ENCODE peak calls at places on chromosomes 16 and 17, in nine cellular contexts. X is amygdala; R is NCI-H2029; J is neural progenitor cell; F is fibroblast of pulmonary artery; I is activated T-cell treated with anti-CD3 and anti-CD28 coated beads, Interleukin-2, amount 50 U/mL, for 1 hour; Y is OCI-LY7; D is cardiac muscle cell; V is activated naive CD4-positive, alpha-beta T cell. Z is an unnamed sample.

GRCh38 chr16:88727871-88728270 is 21.6 kb downstream of the CTU2 start:
- DNase-seq in D (no peak), F (no peak), J (no peak), R (peak), V (no peak), X (no peak), I (no peak), Y (no peak), Z (no peak)

GRCh38 chr17:49338883-49339282 is 23.2 kb downstream of the ZNF652 start:
- DNase-seq in Y (no peak), J (peak), R (no peak), I (no peak), V (no peak), D (no peak), F (no peak), X (no peak), Z (no peak)

GRCh38 chr17:73359987-73360410 is 48.2 kb upstream of the CDC42EP4 start:
- DNase-seq in X (peak), J (peak), I (no peak), F (no peak), D (no peak), Y (no peak), R (peak), V (no peak), Z (no peak)

GRCh38 chr16:88064889-88065746 is 113.9 kb downstream of the BANP start:
- DNase-seq in I (no peak), F (no peak), Y (no peak), V (no peak), R (no peak), J (no peak), D (no peak), X (no peak), Z (no peak)

GRCh38 chr17:69874220-69874670 is 200.8 kb upstream of the KCNJ16 start:
- DNase-seq in I (no peak), D (peak), J (peak), Y (no peak), F (peak), V (no peak), R (no peak), X (no peak), Z (no peak)

GRCh38 chr16:4011225-4011939 is 104.9 kb downstream of the ADCY9 start:
- DNase-seq in F (no peak), J (peak), Y (no peak), D (no peak), I (no peak), V (no peak), R (no peak), X (no peak), Z (no peak)

GRCh38 chr16:88810868-88811599 is 694 bp downstream of the APRT start:
- DNase-seq in R (peak), J (peak), X (peak), F (peak), V (peak), D (peak), Y (peak), I (no peak), Z (peak)

GRCh38 chr17:6457688-6458190 is 13.5 kb downstream of the PIMREG start:
- DNase-seq in F (no peak), D (no peak), Y (no peak), V (no peak), J (no peak), I (no peak), R (no peak), X (no peak), Z (no peak)

GRCh38 chr16:86026916-86027315 is 128.0 kb downstream of the IRF8 start:
- DNase-seq in I (no peak), Y (no peak), V (no peak), R (no peak), F (no peak), X (no peak), D (no peak), J (no peak), Z (no peak)

GRCh38 chr16:10100829-10101228 is 81.4 kb downstream of the GRIN2A start:
- DNase-seq in X (no peak), R (no peak), J (no peak), F (no peak), I (no peak), V (no peak), D (no peak), Y (no peak), Z (no peak)

GRCh38 chr16:11742041-11742535 is 569 bp downstream of the TXNDC11 start:
- DNase-seq in Y (peak), X (peak), J (no peak), F (no peak), D (no peak), R (no peak), I (no peak), V (no peak), Z (no peak)

GRCh38 chr16:8869212-8869987 is 594 bp upstream of the CARHSP1 start:
- DNase-seq in X (no peak), J (peak), R (no peak), D (no peak), F (no peak), I (no peak), Y (peak), V (no peak), Z (no peak)

GRCh38 chr16:86085795-86086194 is 186.8 kb downstream of the IRF8 start:
- DNase-seq in X (no peak), Y (no peak), F (no peak), R (no peak), I (no peak), J (no peak), D (no peak), V (no peak), Z (no peak)

GRCh38 chr17:76373481-76373825 is 11.0 kb upstream of the SPHK1 start:
- DNase-seq in F (no peak), X (no peak), I (no peak), R (no peak), D (no peak), V (no peak), Y (no peak), J (peak), Z (no peak)

GRCh38 chr17:35519442-35519841 is 18.0 kb downstream of the SLFN12L start:
- DNase-seq in R (no peak), J (no peak), V (no peak), Y (no peak), D (no peak), F (no peak), I (no peak), X (no peak), Z (no peak)

GRCh38 chr16:49469930-49470451 is 96.4 kb downstream of the C16orf78 start:
- DNase-seq in I (peak), D (no peak), Y (no peak), V (no peak), F (no peak), X (no peak), J (no peak), R (no peak), Z (no peak)

GRCh38 chr16:21277927-21278706 is at the start of gene CRYM:
- DNase-seq in D (peak), Y (peak), I (peak), R (peak), F (peak), X (peak), J (peak), V (no peak), Z (no peak)

GRCh38 chr16:19329932-19330331 is 44.4 kb downstream of the CLEC19A start:
- DNase-seq in F (no peak), D (no peak), J (no peak), V (no peak), Y (no peak), I (no peak), X (no peak), R (no peak), Z (no peak)

GRCh38 chr16:89048087-89048729 is 45.4 kb upstream of the ACSF3 start:
- DNase-seq in J (peak), V (no peak), D (no peak), X (no peak), F (no peak), Y (no peak), R (no peak), I (no peak), Z (no peak)

GRCh38 chr16:72797606-72798005 is 250.3 kb downstream of the ZFHX3 start:
- DNase-seq in X (no peak), R (peak), F (no peak), J (no peak), Y (no peak), V (no peak), D (no peak), I (no peak), Z (no peak)

GRCh38 chr16:87145181-87146176 is 171.7 kb downstream of the C16orf95 start:
- DNase-seq in R (no peak), J (no peak), I (no peak), F (peak), X (no peak), D (peak), V (no peak), Y (no peak), Z (no peak)

GRCh38 chr16:69204106-69204655 is 17.2 kb downstream of the SNTB2 start:
- DNase-seq in F (no peak), V (no peak), Y (no peak), D (no peak), R (no peak), X (no peak), I (no peak), J (no peak), Z (no peak)

GRCh38 chr17:30228011-30228410 is 7.5 kb downstream of the SLC6A4 start:
- DNase-seq in J (no peak), R (no peak), V (no peak), F (no peak), X (no peak), Y (no peak), I (no peak), D (no peak), Z (no peak)

GRCh38 chr16:67464565-67464964 is 16.4 kb downstream of the ATP6V0D1 start:
- DNase-seq in V (no peak), Y (no peak), F (no peak), I (no peak), X (peak), R (no peak), J (no peak), D (no peak), Z (no peak)

GRCh38 chr17:71392715-71393567 is 727.9 kb upstream of the SOX9 start:
- DNase-seq in Y (no peak), X (no peak), V (no peak), J (no peak), I (no peak), F (peak), R (no peak), D (no peak), Z (no peak)

GRCh38 chr16:87955302-87956168 is 4.3 kb downstream of the BANP start:
- DNase-seq in I (no peak), X (no peak), D (no peak), V (no peak), J (no peak), F (no peak), R (no peak), Y (no peak), Z (no peak)

GRCh38 chr17:45580914-45581313 is 90.4 kb upstream of the PLEKHM1 start:
- DNase-seq in I (no peak), J (no peak), D (no peak), V (no peak), R (no peak), X (no peak), F (no peak), Y (no peak), Z (no peak)

GRCh38 chr17:28147026-28147425 is 104.5 kb downstream of the NLK start:
- DNase-seq in F (no peak), R (no peak), X (no peak), J (no peak), V (no peak), I (no peak), Y (no peak), D (no peak), Z (no peak)

GRCh38 chr16:68290455-68290854 is 20.3 kb downstream of the SLC7A6OS start:
- DNase-seq in F (no peak), Y (no peak), V (no peak), X (no peak), D (no peak), J (no peak), I (peak), R (no peak), Z (no peak)

GRCh38 chr16:50298075-50298460 is 31.7 kb downstream of the ADCY7 start:
- DNase-seq in F (no peak), J (no peak), X (no peak), R (no peak), I (no peak), Y (no peak), V (no peak), D (no peak), Z (no peak)

GRCh38 chr17:68294617-68295016 is 3.3 kb downstream of the ARSG start:
- DNase-seq in R (no peak), Y (no peak), I (no peak), J (no peak), D (no peak), V (no peak), X (no peak), F (no peak), Z (no peak)

GRCh38 chr17:76641501-76641900 is 2.1 kb downstream of the ST6GALNAC1 start:
- DNase-seq in R (no peak), J (no peak), I (no peak), X (no peak), F (peak), Y (no peak), D (no peak), V (no peak), Z (no peak)

GRCh38 chr16:54873081-54873480 is 57.6 kb upstream of the IRX5 start:
- DNase-seq in V (no peak), X (no peak), D (no peak), R (no peak), F (no peak), J (no peak), Y (no peak), I (no peak), Z (no peak)

GRCh38 chr17:2151634-2152033 is 96.7 kb downstream of the HIC1 start:
- DNase-seq in F (no peak), I (no peak), X (no peak), R (no peak), D (no peak), Y (no peak), J (no peak), V (no peak), Z (no peak)

GRCh38 chr16:67216612-67217490 is 10.1 kb upstream of the TMEM208 start:
- DNase-seq in J (no peak), Y (no peak), X (peak), I (no peak), R (no peak), D (peak), V (no peak), F (no peak), Z (no peak)

GRCh38 chr17:75289832-75290337 is 652 bp upstream of the SLC25A19 start:
- DNase-seq in J (no peak), R (no peak), I (no peak), Y (peak), X (peak), F (peak), D (peak), V (no peak), Z (no peak)

GRCh38 chr17:7220593-7221280 is 999 bp downstream of the ACADVL start:
- DNase-seq in R (peak), Y (peak), J (peak), D (peak), V (no peak), I (peak), F (peak), X (peak), Z (peak)